ENCODE peak calls at places on chromosomes 12 and 14, in six cellular contexts. W, N, Z, E, K and X are unnamed samples.

GRCh38 chr12:117968826-117969659 is at the start of gene KSR2:
- ATAC-seq in W (peak; percentile 88), N (peak; percentile 29), Z (peak; percentile 89), E (peak; percentile 91), K (peak; percentile 74), X (no peak)

GRCh38 chr12:108804361-108804949 is 52.9 kb downstream of the SSH1 start:
- ATAC-seq in W (no peak), N (no peak), Z (peak; percentile 16), E (no peak), K (peak; percentile 52), X (peak; percentile 40)

GRCh38 chr14:53032838-53033390 is 82.1 kb upstream of the FERMT2 start:
- ATAC-seq in W (no peak), N (no peak), Z (no peak), E (no peak), K (no peak), X (peak; percentile 16)

GRCh38 chr14:35940291-35940690 is 114.2 kb downstream of the BRMS1L start:
- ATAC-seq in W (peak; percentile 31), N (no peak), Z (no peak), E (peak; percentile 96), K (no peak), X (no peak)

GRCh38 chr12:132597333-132598283 is 12.8 kb downstream of the LRCOL1 start:
- ATAC-seq in W (no peak), N (no peak), Z (no peak), E (no peak), K (no peak), X (no peak)

GRCh38 chr12:13175499-13175898 is 21.0 kb upstream of the EMP1 start:
- ATAC-seq in W (no peak), N (no peak), Z (no peak), E (no peak), K (no peak), X (no peak)

GRCh38 chr14:51004801-51005526 is 60.7 kb upstream of the PYGL start:
- ATAC-seq in W (peak; percentile 74), N (peak; percentile 26), Z (peak; percentile 84), E (peak; percentile 58), K (peak; percentile 22), X (no peak)

GRCh38 chr12:69966839-69967238 is 141.8 kb downstream of the MYRFL start:
- ATAC-seq in W (no peak), N (no peak), Z (peak; percentile 75), E (no peak), K (peak; percentile 16), X (peak; percentile 66)

GRCh38 chr12:123431951-123432886 is 4.3 kb downstream of the RILPL2 start:
- ATAC-seq in W (no peak), N (no peak), Z (no peak), E (peak; percentile 49), K (peak; percentile 40), X (no peak)

GRCh38 chr12:93060071-93060665 is 131.1 kb upstream of the EEA1 start:
- ATAC-seq in W (no peak), N (no peak), Z (no peak), E (peak; percentile 99), K (no peak), X (no peak)

GRCh38 chr12:25184132-25184531 is 10.8 kb downstream of the DNAI7 start:
- ATAC-seq in W (no peak), N (no peak), Z (no peak), E (no peak), K (no peak), X (no peak)

GRCh38 chr12:108459106-108459505 is 56.0 kb upstream of the FICD start:
- ATAC-seq in W (no peak), N (no peak), Z (no peak), E (no peak), K (no peak), X (no peak)

GRCh38 chr12:130124106-130124505 is 38.2 kb upstream of the FZD10 start:
- ATAC-seq in W (no peak), N (no peak), Z (no peak), E (no peak), K (no peak), X (no peak)

GRCh38 chr12:114682920-114683708 is 861 bp downstream of the TBX3 start:
- ATAC-seq in W (peak; percentile 4), N (no peak), Z (peak; percentile 36), E (no peak), K (peak; percentile 25), X (no peak)

GRCh38 chr12:5557906-5558305 is 126.0 kb downstream of the NTF3 start:
- ATAC-seq in W (no peak), N (no peak), Z (no peak), E (no peak), K (no peak), X (no peak)

GRCh38 chr12:80186727-80187217 is 87.4 kb downstream of the OTOGL start:
- ATAC-seq in W (peak; percentile 95), N (peak; percentile 95), Z (peak; percentile 97), E (peak; percentile 77), K (peak; percentile 93), X (peak; percentile 91)
- TF ChIP-seq EP300 in W (no peak), N (no peak), Z (no peak), E (no peak), K (no peak), X (no peak)

GRCh38 chr14:97410667-97411286 is 613.6 kb downstream of the VRK1 start:
- ATAC-seq in W (no peak), N (no peak), Z (no peak), E (peak; percentile 37), K (no peak), X (no peak)

GRCh38 chr14:97413991-97414717 is 617.0 kb downstream of the VRK1 start:
- ATAC-seq in W (no peak), N (no peak), Z (no peak), E (no peak), K (no peak), X (no peak)

GRCh38 chr14:97414718-97415098 is 617.5 kb downstream of the VRK1 start:
- ATAC-seq in W (no peak), N (no peak), Z (no peak), E (no peak), K (no peak), X (no peak)

GRCh38 chr14:97412933-97413574 is 615.9 kb downstream of the VRK1 start:
- ATAC-seq in W (no peak), N (no peak), Z (no peak), E (no peak), K (no peak), X (no peak)

DNA sequence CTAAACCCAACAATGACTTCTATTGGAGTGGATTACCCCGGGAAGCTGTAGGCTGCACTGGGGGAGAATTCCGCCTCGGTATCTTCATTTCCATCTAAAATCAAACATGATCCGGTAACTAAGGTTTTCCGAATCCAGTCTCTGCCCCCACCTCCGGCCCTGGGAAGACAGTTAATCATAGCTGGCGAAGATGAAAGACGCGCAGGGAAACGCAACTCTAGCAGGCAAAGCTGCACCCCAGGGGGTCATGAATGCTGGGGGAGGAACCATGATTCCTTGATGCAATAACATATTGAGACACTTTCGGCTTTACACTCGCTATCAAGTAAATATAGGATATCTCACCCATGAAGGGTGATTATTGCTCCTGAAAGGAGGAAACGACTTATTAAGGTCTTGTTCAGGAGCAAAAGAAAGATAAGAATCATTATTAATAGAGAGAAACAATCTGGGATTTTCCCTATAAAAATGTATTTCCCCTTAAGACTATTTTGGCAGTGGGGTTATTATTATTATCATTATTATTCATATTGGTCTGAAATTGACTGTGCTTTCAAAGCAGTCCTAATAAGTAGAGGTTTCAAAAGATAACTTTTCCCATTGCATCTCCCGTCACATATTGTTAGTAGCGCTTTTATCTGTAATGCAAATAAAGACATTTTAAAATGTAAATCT is 614.9 kb downstream of the VRK1 start:
- ATAC-seq in W (no peak), N (no peak), Z (no peak), E (no peak), K (no peak), X (no peak)
- TF ChIP-seq EP300 in W (no peak), N (no peak), Z (no peak), E (peak; percentile 30), K (no peak), X (no peak)

GRCh38 chr14:20684662-20685456 is 499 bp downstream of the RNASE4 start:
- ATAC-seq in W (no peak), N (no peak), Z (peak; percentile 9), E (no peak), K (peak; percentile 31), X (no peak)

GRCh38 chr14:20682435-20683124 is 1.8 kb upstream of the RNASE4 start:
- ATAC-seq in W (peak; percentile 74), N (peak; percentile 83), Z (peak; percentile 67), E (peak; percentile 74), K (peak; percentile 91), X (peak; percentile 87)

GRCh38 chr14:20683125-20683895 is 1.1 kb upstream of the RNASE4 start:
- ATAC-seq in W (peak; percentile 42), N (peak; percentile 77), Z (peak; percentile 52), E (peak; percentile 49), K (peak; percentile 70), X (peak; percentile 45)

GRCh38 chr14:20682127-20682434 is 2.3 kb upstream of the RNASE4 start:
- ATAC-seq in W (no peak), N (no peak), Z (peak; percentile 4), E (no peak), K (no peak), X (no peak)

GRCh38 chr14:20683896-20684661 is at the start of gene RNASE4:
- ATAC-seq in W (peak; percentile 29), N (peak; percentile 52), Z (peak; percentile 41), E (peak; percentile 34), K (peak; percentile 70), X (peak; percentile 69)
- TF ChIP-seq EP300 in W (no peak), N (peak; percentile 41), Z (no peak), E (no peak), K (no peak), X (no peak)

GRCh38 chr12:85191-85666 is 18.7 kb downstream of the IQSEC3 start:
- ATAC-seq in W (no peak), N (no peak), Z (no peak), E (no peak), K (no peak), X (no peak)
- TF ChIP-seq EP300 in W (no peak), N (no peak), Z (no peak), E (no peak), K (no peak), X (no peak)

DNA sequence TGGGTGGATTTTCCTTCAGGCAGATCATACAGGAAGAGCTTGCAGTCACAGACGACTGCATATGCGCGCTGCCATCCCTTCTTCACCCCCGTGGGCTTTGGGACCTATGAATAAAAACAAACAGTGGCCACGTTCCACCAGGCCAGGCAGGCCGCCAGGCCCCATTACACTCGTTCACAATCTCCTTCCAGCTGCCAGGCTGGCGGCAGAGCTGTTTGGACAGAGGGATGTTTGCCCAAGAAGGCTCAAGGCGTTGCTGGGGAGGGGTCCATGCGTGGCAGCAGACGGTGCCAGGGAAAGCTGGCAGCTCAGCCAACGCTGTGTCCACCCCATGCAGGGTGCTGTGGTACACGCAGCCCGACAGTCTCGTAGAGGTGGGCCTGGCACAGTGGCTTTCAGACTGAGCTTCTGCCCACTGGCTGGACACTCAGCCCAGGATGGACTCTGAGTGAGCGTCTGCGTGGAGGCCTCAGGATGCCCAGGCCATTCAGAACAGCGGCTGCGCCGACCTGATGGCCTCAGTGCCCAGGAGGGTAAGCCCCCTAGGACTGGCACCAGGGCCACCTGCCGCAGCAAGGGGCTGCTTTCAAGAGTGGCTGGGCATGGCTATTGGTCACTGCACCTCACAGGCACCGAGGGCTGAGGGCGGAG is 27.5 kb downstream of the AMN start:
- ATAC-seq in W (no peak), N (no peak), Z (no peak), E (no peak), K (no peak), X (peak; percentile 54)
- TF ChIP-seq EP300 in W (no peak), N (no peak), Z (no peak), E (no peak), K (no peak), X (no peak)

GRCh38 chr14:78508023-78508422 is 337.9 kb downstream of the NRXN3 start:
- ATAC-seq in W (no peak), N (no peak), Z (no peak), E (no peak), K (no peak), X (no peak)
- TF ChIP-seq EP300 in W (no peak), N (no peak), Z (no peak), E (no peak), K (no peak), X (no peak)

GRCh38 chr12:124609041-124609984 is 41.9 kb upstream of the NCOR2 start:
- ATAC-seq in W (peak; percentile 70), N (peak; percentile 72), Z (peak; percentile 30), E (peak; percentile 93), K (peak; percentile 70), X (peak; percentile 71)
- TF ChIP-seq EP300 in W (no peak), N (no peak), Z (peak; percentile 63), E (no peak), K (no peak), X (no peak)